ENCODE peak calls at places on chromosome 14, in six cellular contexts. C is IMR-90, F is GM23248, U is thoracic aorta, M is adrenal gland, Q is uterus. Y is an unnamed sample. For H3K4me1, the result is how much of the 10 kb centered on the place peaks cover.

GRCh38 chr14:72550513-72550912 is 343.4 kb downstream of the DPF3 start:
- DNase-seq in C (no peak), F (no peak), U (no peak), M (no peak), Q (no peak), Y (no peak)

GRCh38 chr14:97177635-97178034 is 380.5 kb downstream of the VRK1 start:
- DNase-seq in C (no peak), F (peak), U (no peak), M (no peak), Q (no peak), Y (peak)

GRCh38 chr14:105711058-105711620 is 184.8 kb downstream of the TMEM121 start:
- DNase-seq in C (no peak), F (no peak), U (no peak), M (no peak), Q (no peak), Y (no peak)

GRCh38 chr14:52272375-52272774 is 4.9 kb downstream of the PTGDR start:
- DNase-seq in C (peak), F (peak), U (no peak), M (no peak), Q (no peak), Y (peak)

GRCh38 chr14:102510616-102511520 is 1.3 kb upstream of the ANKRD9 start:
- DNase-seq in C (no peak), F (no peak), U (no peak), M (no peak), Q (no peak), Y (no peak)

GRCh38 chr14:67480011-67480410 is 8.5 kb downstream of the TMEM229B start:
- DNase-seq in C (no peak), F (no peak), U (no peak), M (no peak), Q (no peak), Y (no peak)

GRCh38 chr14:84707830-84708229 is 822.1 kb upstream of the FLRT2 start:
- DNase-seq in C (no peak), F (no peak), U (no peak), M (no peak), Q (no peak), Y (no peak)

GRCh38 chr14:35353409-35354172 is 51.0 kb downstream of the NFKBIA start:
- DNase-seq in C (no peak), F (no peak), U (no peak), M (no peak), Q (no peak), Y (no peak)

GRCh38 chr14:23478109-23478698 is 8.7 kb downstream of the NGDN start:
- DNase-seq in C (peak), F (peak), U (no peak), M (peak), Q (peak), Y (peak)

GRCh38 chr14:89399594-89400068 is 17.4 kb downstream of the FOXN3 start:
- DNase-seq in C (peak), F (peak), U (no peak), M (peak), Q (no peak), Y (peak)

GRCh38 chr14:22614240-22614799 is 16.2 kb downstream of the ABHD4 start:
- DNase-seq in C (peak), F (peak), U (no peak), M (peak), Q (no peak), Y (peak)

GRCh38 chr14:73729556-73730265 is 15.5 kb upstream of the PNMA1 start:
- DNase-seq in C (no peak), F (no peak), U (no peak), M (no peak), Q (no peak), Y (no peak)

GRCh38 chr14:23366163-23366921 is 1.4 kb upstream of the EFS start:
- DNase-seq in C (peak), F (peak), U (no peak), M (peak), Q (peak), Y (peak)

GRCh38 chr14:29278301-29278700 is 511.7 kb downstream of the FOXG1 start:
- DNase-seq in C (no peak), F (no peak), U (no peak), M (no peak), Q (no peak), Y (no peak)

GRCh38 chr14:75442642-75443041 is 14.8 kb downstream of the JDP2 start:
- DNase-seq in C (peak), F (peak), U (no peak), M (no peak), Q (no peak), Y (no peak)

GRCh38 chr14:75443203-75443969 is 15.6 kb downstream of the JDP2 start:
- DNase-seq in C (no peak), F (peak), U (no peak), M (no peak), Q (no peak), Y (no peak)

GRCh38 chr14:75448209-75448608 is 20.4 kb downstream of the JDP2 start:
- DNase-seq in C (no peak), F (no peak), U (no peak), M (no peak), Q (no peak), Y (no peak)

GRCh38 chr14:75446447-75446846 is 18.6 kb downstream of the JDP2 start:
- DNase-seq in C (no peak), F (no peak), U (no peak), M (no peak), Q (no peak), Y (no peak)

GRCh38 chr14:75445958-75446357 is 18.1 kb downstream of the JDP2 start:
- DNase-seq in C (no peak), F (no peak), U (no peak), M (no peak), Q (no peak), Y (no peak)
- H3K4me1 ChIP-seq in C (under half), F (half or more), U (under half), M (half or more), Q (under half), Y (under half)

DNA sequence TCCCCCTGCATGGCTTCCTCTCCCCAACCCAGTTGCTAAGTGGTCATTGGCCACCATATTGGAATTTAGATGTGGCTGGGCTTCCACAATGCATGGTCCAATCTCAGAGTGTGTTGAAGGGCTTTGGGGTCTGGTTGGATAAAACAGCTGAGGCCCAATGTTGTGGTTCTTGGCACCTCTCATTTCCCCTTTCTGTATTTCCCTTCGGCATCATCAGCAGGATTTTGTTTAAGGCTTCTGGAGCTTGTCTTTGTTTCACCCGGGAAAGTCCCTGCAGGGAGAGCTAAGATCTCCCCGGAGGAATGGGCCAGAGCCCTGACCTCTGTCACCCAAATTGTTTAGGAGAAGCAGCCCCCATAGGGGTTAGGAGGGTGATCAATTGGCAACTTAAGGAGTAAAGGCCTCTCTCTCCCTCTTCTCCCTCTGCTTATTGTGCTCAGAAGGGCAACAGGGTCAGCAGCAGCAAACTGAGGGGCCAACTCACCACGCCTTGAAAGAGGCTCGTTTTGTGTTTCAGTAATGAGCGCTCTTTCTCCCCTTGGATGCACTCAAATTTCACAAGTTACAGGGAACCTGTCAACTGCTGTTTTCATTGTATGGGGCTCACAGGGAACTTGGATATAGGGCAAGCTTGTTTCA is 223.8 kb downstream of the ZFP36L1 start:
- DNase-seq in C (no peak), F (no peak), U (no peak), M (no peak), Q (no peak), Y (no peak)
- H3K4me1 ChIP-seq in C (under half), F (under half), U (under half), M (under half), Q (under half), Y (under half)

GRCh38 chr14:50006141-50006540 is 110.2 kb downstream of the VCPKMT start:
- DNase-seq in C (no peak), F (no peak), U (no peak), M (no peak), Q (no peak), Y (no peak)
- H3K4me1 ChIP-seq in C (under half), F (under half), U (under half), M (under half), Q (under half), Y (under half)

DNA sequence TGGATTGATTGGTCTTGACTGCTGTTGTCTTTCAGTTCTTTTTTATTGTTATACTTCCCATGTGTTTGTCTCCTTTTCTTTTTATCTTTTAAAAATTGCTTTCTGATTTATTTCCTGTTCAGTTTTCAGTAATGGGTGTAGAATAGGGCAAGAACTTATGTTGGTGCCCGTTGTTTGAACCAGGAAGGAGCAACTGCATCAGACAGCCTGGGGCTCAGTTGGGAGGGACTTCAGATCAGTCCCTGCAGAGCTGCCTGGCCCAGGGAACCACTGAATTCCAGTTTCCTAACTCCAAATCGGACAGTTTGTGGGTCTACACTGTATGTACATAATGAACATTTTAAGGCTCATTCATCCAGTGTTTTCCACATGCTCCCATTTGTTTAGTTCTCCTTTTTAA is 64.9 kb downstream of the FBXO34 start:
- DNase-seq in C (no peak), F (peak), U (no peak), M (no peak), Q (no peak), Y (no peak)
- H3K4me1 ChIP-seq in C (under half), F (under half), U (under half), M (under half), Q (under half), Y (under half)

GRCh38 chr14:100020623-100021022 is 44.6 kb upstream of the EVL start:
- DNase-seq in C (no peak), F (no peak), U (no peak), M (no peak), Q (no peak), Y (no peak)
- H3K4me1 ChIP-seq in C (under half), F (under half), U (under half), M (under half), Q (under half), Y (under half)

GRCh38 chr14:37493606-37494005 is 101.4 kb downstream of the FOXA1 start:
- DNase-seq in C (peak), F (peak), U (no peak), M (no peak), Q (no peak), Y (no peak)
- H3K4me1 ChIP-seq in C (under half), F (under half), U (under half), M (under half), Q (under half), Y (under half)

GRCh38 chr14:77005559-77005958 is 22.9 kb downstream of the IRF2BPL start:
- DNase-seq in C (no peak), F (no peak), U (no peak), M (no peak), Q (no peak), Y (no peak)
- H3K4me1 ChIP-seq in C (under half), F (under half), U (half or more), M (under half), Q (under half), Y (under half)

DNA sequence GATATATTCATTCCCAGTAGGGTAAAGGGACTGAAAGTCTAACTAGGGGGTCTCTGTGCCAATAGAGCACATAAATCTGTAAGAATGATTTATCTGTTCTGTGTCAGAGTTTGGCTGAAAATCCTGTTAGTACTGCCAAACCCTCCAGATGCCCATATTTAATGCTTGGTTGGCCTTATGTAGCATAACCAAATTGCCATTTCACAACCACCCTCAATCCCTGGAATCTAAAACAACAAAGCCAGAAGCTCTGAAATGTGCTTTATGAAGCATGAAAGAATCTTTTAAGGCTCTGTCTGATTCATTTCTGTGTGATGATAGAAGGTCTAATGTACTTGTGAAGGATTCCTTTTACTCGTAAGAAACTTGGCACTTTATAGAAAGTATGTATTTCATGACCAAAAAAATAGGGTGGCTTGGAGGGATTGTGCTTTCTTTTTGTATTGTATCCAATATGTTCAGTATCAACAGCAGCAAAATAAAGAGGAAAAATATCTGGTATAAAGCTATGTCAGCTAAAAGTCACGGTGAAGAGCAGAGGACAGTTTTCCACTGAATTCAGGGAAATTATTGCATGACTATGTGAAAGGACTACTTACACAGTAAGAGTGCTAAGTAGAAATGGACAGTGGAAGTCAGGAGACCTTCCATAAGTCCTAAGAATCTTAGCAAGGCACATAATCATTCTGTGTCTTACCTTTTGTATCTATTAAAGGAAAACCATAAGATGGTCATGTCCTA is 19.1 kb downstream of the TSHR start:
- DNase-seq in C (no peak), F (peak), U (no peak), M (no peak), Q (no peak), Y (peak)
- H3K4me1 ChIP-seq in C (under half), F (under half), U (under half), M (under half), Q (under half), Y (under half)